ENCODE peak calls at places on chromosomes 16 and 17, in four cellular contexts. V is SK-N-SH, W is esophagus muscularis mucosa, O is stomach. D is an unnamed sample.

GRCh38 chr16:5508371-5508770 is 410.8 kb upstream of the EEF2KMT start:
- DNase-seq in V (no peak), O (no peak), W (no peak), D (no peak)

GRCh38 chr17:81254955-81255717 is 16.0 kb downstream of the NDUFAF8 start:
- DNase-seq in W (peak), O (peak), V (no peak), D (no peak)

GRCh38 chr17:81509687-81510523 is 2.7 kb downstream of the ACTG1 start:
- DNase-seq in O (no peak), V (no peak), W (no peak), D (no peak)

GRCh38 chr17:71099003-71099710 is 929.8 kb downstream of the KCNJ2 start:
- DNase-seq in O (no peak), W (no peak), V (no peak), D (no peak)

GRCh38 chr16:88515405-88515804 is 54.8 kb upstream of the ZC3H18 start:
- DNase-seq in O (no peak), V (no peak), W (no peak), D (no peak)

GRCh38 chr17:32440722-32441121 is 3.6 kb upstream of the PSMD11 start:
- DNase-seq in O (no peak), W (no peak), V (no peak), D (no peak)

GRCh38 chr17:79752175-79752574 is 21.4 kb downstream of the ENPP7 start:
- DNase-seq in O (no peak), V (no peak), W (no peak), D (no peak)

GRCh38 chr16:85492617-85492957 is 120.5 kb upstream of the GSE1 start:
- DNase-seq in O (no peak), V (no peak), W (no peak), D (no peak)

GRCh38 chr17:66098040-66098439 is 93.9 kb downstream of the CEP112 start:
- DNase-seq in W (no peak), O (no peak), V (no peak), D (no peak)

GRCh38 chr17:2695243-2695960 is 16.2 kb downstream of the CLUH start:
- DNase-seq in W (no peak), V (peak), O (peak), D (no peak)

GRCh38 chr17:28883967-28884702 is 13.4 kb downstream of the FLOT2 start:
- DNase-seq in O (no peak), W (no peak), V (peak), D (no peak)

GRCh38 chr16:83989300-83989699 is 21.3 kb downstream of the NECAB2 start:
- DNase-seq in W (no peak), O (no peak), V (peak), D (no peak)

GRCh38 chr17:28953444-28954118 is 2.3 kb upstream of the PHF12 start:
- DNase-seq in O (peak), V (peak), W (no peak), D (no peak)

GRCh38 chr16:62077998-62078397 is 41.8 kb upstream of the CDH8 start:
- DNase-seq in V (peak), O (no peak), W (no peak), D (no peak)

GRCh38 chr16:12057276-12057675 is 80.7 kb downstream of the SNX29 start:
- DNase-seq in V (no peak), W (no peak), O (no peak), D (peak)

GRCh38 chr17:58508341-58509067 is 5.9 kb downstream of the MTMR4 start:
- DNase-seq in O (no peak), W (no peak), V (no peak), D (peak)

GRCh38 chr16:80500116-80500859 is 40.5 kb upstream of the DYNLRB2 start:
- DNase-seq in V (no peak), O (no peak), W (no peak), D (no peak)

GRCh38 chr17:50850640-50851039 is 15.3 kb downstream of the WFIKKN2 start:
- DNase-seq in O (no peak), V (no peak), W (no peak), D (no peak)

GRCh38 chr17:81335388-81336157 is 40.5 kb upstream of the SLC38A10 start:
- DNase-seq in W (no peak), O (no peak), V (no peak), D (no peak)

GRCh38 chr17:71423871-71424546 is 696.8 kb upstream of the SOX9 start:
- DNase-seq in V (no peak), W (no peak), O (no peak), D (no peak)

GRCh38 chr16:51442140-51442539 is 291.1 kb upstream of the SALL1 start:
- DNase-seq in V (no peak), W (no peak), O (no peak), D (no peak)

GRCh38 chr17:55062921-55063320 is 94.4 kb downstream of the STXBP4 start:
- DNase-seq in W (no peak), V (no peak), O (no peak), D (no peak)

GRCh38 chr17:29578626-29579485 is 10.4 kb downstream of the TP53I13 start:
- DNase-seq in V (no peak), O (no peak), W (no peak), D (no peak)

GRCh38 chr16:4283939-4284338 is 11.1 kb upstream of the TFAP4 start:
- DNase-seq in V (no peak), O (no peak), W (no peak), D (no peak)

GRCh38 chr16:83305092-83305491 is 502.7 kb upstream of the HSBP1 start:
- DNase-seq in W (no peak), V (no peak), O (no peak), D (no peak)

GRCh38 chr16:70161350-70161749 is 12.2 kb upstream of the CLEC18C start:
- DNase-seq in W (peak), O (no peak), V (no peak), D (peak)

GRCh38 chr17:15334266-15334665 is 7.1 kb downstream of the TEKT3 start:
- DNase-seq in W (no peak), O (no peak), V (no peak), D (no peak)

GRCh38 chr17:65953316-65954147 is 238.4 kb downstream of the CEP112 start:
- DNase-seq in W (no peak), V (no peak), O (no peak), D (no peak)

GRCh38 chr17:39623356-39623950 is 3.3 kb upstream of the PPP1R1B start:
- DNase-seq in O (peak), V (peak), W (peak), D (peak)

GRCh38 chr16:67461600-67462278 is 19.2 kb downstream of the ATP6V0D1 start:
- DNase-seq in W (no peak), O (peak), V (no peak), D (no peak)

GRCh38 chr17:38871247-38871991 is 1.6 kb downstream of the LASP1 start:
- DNase-seq in O (peak), W (peak), V (no peak), D (no peak)

GRCh38 chr16:88817785-88818609 is 6.3 kb upstream of the APRT start:
- DNase-seq in V (no peak), O (no peak), W (no peak), D (no peak)

GRCh38 chr17:33987162-33987561 is 267.9 kb upstream of the CCL2 start:
- DNase-seq in W (no peak), O (no peak), V (no peak), D (no peak)

GRCh38 chr17:74744349-74744713 is 4.1 kb upstream of the NHERF1 start:
- DNase-seq in W (no peak), V (no peak), O (no peak), D (no peak)

GRCh38 chr17:78137392-78138203 is 7.0 kb downstream of the TMC8 start:
- DNase-seq in V (peak), W (no peak), O (no peak), D (peak)

DNA sequence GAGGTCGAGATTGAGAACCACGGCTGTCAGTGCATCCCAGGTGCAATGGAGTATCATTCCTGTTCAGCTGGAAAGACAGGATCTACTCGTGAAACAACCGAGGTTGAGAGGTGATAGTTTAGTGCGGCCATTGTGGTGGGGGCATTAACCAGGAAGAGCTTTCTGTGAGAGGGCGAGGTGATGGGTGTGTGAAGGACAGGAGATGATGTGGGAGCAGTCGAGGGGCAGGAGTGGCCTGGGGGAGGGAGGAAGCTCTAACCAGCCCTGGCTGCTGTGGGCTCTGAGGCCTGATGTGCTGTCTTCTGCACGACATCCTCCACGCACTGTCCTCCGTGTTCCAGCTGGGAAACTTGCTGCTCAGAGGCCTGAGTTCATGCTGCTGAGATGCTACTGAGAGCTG is 22.0 kb downstream of the GOSR2 start:
- DNase-seq in V (no peak), O (no peak), W (no peak), D (no peak)
- TF ChIP-seq POLR2AphosphoS5 in V (no peak), O (peak), W (no peak), D (no peak)

DNA sequence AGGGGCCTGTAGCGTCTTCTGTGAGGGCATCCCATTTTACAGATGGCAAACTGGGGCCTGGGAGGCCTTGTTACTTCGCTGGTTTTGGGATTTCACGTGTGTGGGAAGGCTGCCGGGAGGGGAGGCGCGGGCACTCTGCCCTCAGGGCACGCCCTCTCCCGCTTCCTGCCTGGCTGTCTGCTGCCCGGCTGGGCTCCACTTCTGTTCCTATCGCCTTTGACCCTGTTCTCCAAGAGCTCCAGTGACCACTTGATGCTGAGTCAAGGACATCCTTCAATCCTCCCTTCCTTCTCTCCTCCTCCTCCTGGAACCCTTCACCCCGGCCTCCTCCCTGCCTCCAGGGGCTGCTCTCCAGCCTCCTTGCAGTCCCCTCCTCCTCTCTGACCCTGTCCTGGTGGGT is 16.0 kb downstream of the SPNS3 start:
- DNase-seq in V (peak), O (peak), W (no peak), D (no peak)
- TF ChIP-seq POLR2AphosphoS5 in V (no peak), O (no peak), W (no peak), D (no peak)

GRCh38 chr16:31185339-31185738 is 5.4 kb downstream of the FUS start:
- DNase-seq in O (no peak), V (no peak), W (no peak), D (no peak)
- TF ChIP-seq POLR2AphosphoS5 in O (no peak), V (peak), W (no peak), D (no peak)

GRCh38 chr17:57084802-57085447 is at the start of gene AKAP1:
- DNase-seq in O (peak), V (peak), W (peak), D (peak)

GRCh38 chr17:57088298-57088697 is 3.3 kb downstream of the AKAP1 start:
- DNase-seq in V (no peak), O (no peak), W (no peak), D (no peak)

GRCh38 chr17:57085448-57086068 is 512 bp downstream of the AKAP1 start:
- DNase-seq in W (no peak), V (peak), O (peak), D (peak)

GRCh38 chr17:57084361-57084801 is 665 bp upstream of the AKAP1 start:
- DNase-seq in O (no peak), V (no peak), W (no peak), D (no peak)

DNA sequence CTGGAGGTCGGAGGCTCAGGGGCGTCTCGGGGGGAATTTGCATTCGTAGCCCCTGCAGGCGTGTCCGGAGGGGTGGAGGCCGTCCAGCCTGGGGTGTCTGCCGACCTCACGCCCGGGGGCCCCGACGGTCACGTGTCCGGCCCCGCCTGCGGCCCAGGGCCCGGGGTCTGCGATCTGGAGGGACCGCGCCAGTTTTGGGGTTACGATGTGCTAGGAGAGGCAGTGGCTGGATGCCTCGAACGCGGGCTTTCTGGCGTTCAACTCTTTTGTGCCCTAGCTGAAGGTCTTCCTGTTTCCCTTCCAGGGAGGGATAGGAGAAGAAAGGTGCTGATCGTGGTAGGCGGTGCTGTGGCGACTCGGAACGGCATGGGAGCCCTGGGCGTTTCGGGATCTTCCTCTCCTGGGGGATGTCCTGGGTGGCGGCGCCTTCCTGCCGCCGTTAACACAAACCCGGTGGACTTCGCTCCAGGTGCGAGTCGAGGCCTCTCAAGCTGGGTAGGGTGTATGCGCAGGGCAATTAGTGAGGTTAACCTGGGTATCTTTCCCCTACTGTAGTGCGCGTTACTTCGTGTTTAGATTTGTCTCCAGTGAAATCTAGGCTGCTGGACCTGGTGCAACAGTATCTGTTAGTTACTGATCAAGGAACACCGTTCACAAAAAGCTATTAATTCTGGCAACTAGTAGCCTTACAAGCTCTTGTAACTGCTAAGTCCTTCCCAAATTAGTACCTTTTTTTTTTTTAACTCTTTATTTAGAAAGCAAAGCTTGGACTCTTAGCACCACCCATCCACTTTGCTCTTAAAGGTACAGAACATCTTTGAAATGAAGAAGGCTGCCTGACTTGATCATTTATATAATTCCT is 1.3 kb downstream of the AKAP1 start:
- DNase-seq in W (no peak), O (peak), V (peak), D (no peak)
- TF ChIP-seq POLR2AphosphoS5 in W (peak), O (no peak), V (no peak), D (no peak)

GRCh38 chr17:42806249-42806648 is 7.6 kb downstream of the CNTD1 start:
- DNase-seq in O (no peak), W (no peak), V (no peak), D (no peak)

GRCh38 chr17:42798383-42799380 is at the start of the genes CNTD1 and COA3:
- DNase-seq in O (peak), W (peak), V (peak), D (peak)

GRCh38 chr17:42798011-42798382 is 507 bp downstream of the COA3 start:
- DNase-seq in V (no peak), W (no peak), O (no peak), D (no peak)

GRCh38 chr17:42804918-42805367 is 6.3 kb downstream of the CNTD1 start:
- DNase-seq in V (no peak), W (no peak), O (peak), D (no peak)

GRCh38 chr17:42803074-42803883 is 4.6 kb downstream of the CNTD1 start:
- DNase-seq in O (no peak), V (no peak), W (no peak), D (no peak)
- TF ChIP-seq POLR2AphosphoS5 in O (no peak), V (no peak), W (no peak), D (no peak)

GRCh38 chr16:10979717-10980601 is 35.6 kb downstream of the CLEC16A start:
- DNase-seq in V (no peak), O (no peak), W (no peak), D (peak)
- TF ChIP-seq POLR2AphosphoS5 in V (no peak), O (peak), W (peak), D (no peak)

DNA sequence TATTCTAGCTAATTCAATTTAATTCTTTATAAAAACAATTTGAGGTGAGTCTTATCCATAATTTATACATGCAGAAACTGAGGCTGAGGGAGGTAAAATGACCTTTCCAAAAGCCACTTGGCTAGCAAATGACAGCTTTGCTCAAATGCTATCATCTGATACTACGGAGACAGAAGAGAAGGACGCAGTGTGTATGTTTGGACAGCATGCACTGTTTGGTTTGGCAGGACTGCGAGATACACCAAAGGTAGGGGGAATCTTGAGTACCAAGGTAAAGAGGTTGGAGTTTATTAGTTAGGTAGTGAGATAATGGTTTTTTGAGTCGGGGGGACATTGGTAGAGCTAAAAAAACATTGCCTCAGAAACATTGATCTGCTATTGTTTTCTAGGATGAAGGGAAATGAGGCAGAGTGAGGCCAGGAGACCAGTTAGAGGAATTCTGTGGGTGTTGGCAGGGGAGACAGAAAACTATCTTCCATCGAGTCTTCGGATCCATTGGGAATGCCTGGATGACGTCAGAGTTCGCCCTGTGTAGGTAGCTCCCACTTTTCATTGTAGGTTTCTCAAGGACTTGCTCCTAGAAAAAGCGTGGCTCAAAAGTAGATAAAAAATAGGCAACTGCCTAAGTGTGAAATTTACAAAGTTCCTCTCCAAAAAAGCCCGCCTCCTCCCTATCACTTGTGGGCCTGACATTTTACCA is 2.5 kb upstream of the HS3ST4 start:
- DNase-seq in W (no peak), O (no peak), V (no peak), D (no peak)
- TF ChIP-seq POLR2AphosphoS5 in W (no peak), O (no peak), V (no peak), D (no peak)

D was measured in suprapubic skin.